ENCODE peak calls at places on chromosomes 13 and 19, in five cellular contexts. I is ovary, E is A549, N is HCT116, D is adrenal gland. U is an unnamed sample. For H3K4me1, the result is how much of the 10 kb centered on the place peaks cover.

GRCh38 chr19:56132316-56132822 is 8.7 kb upstream of the ZNF444 start:
- DNase-seq in I (no peak), E (no peak), N (no peak), D (no peak), U (no peak)

GRCh38 chr19:32351807-32352630 is 6.6 kb downstream of the ZNF507 start:
- DNase-seq in I (no peak), E (no peak), N (no peak), D (no peak), U (no peak)

GRCh38 chr13:22665531-22665930 is 515.2 kb upstream of the SGCG start:
- DNase-seq in I (no peak), E (no peak), N (no peak), D (no peak), U (no peak)

GRCh38 chr19:2170219-2170618 is 6.5 kb downstream of the DOT1L start:
- DNase-seq in I (no peak), E (no peak), N (no peak), D (no peak), U (no peak)

GRCh38 chr19:14091885-14092462 is 1.4 kb upstream of the SAMD1 start:
- DNase-seq in I (no peak), E (no peak), N (no peak), D (no peak), U (no peak)

GRCh38 chr13:107864543-107865460 is 350.5 kb downstream of the LIG4 start:
- DNase-seq in I (no peak), E (no peak), N (no peak), D (no peak), U (no peak)

GRCh38 chr19:3183721-3184641 is 1.7 kb upstream of the NCLN start:
- DNase-seq in I (no peak), E (no peak), N (no peak), D (peak), U (no peak)

GRCh38 chr19:34298891-34299510 is 44.6 kb downstream of the GARRE1 start:
- DNase-seq in I (no peak), E (no peak), N (no peak), D (no peak), U (peak)

GRCh38 chr19:35327642-35328041 is 1.3 kb upstream of the CD22 start:
- DNase-seq in I (no peak), E (peak), N (no peak), D (no peak), U (no peak)
- H3K4me1 ChIP-seq in I (under half), E (under half), N (under half), D (under half), U (under half)

GRCh38 chr13:51585234-51585672 is 991 bp downstream of the WDFY2 start:
- DNase-seq in I (no peak), E (no peak), N (no peak), D (peak), U (no peak)

GRCh38 chr13:51583469-51583874 is 790 bp upstream of the WDFY2 start:
- DNase-seq in I (peak), E (no peak), N (no peak), D (no peak), U (no peak)

GRCh38 chr13:51584731-51585191 is 499 bp downstream of the WDFY2 start:
- DNase-seq in I (peak), E (peak), N (peak), D (peak), U (peak)

GRCh38 chr13:51585696-51586095 is 1.4 kb downstream of the WDFY2 start:
- DNase-seq in I (no peak), E (no peak), N (no peak), D (no peak), U (no peak)

GRCh38 chr13:51583875-51584730 is at the start of gene WDFY2:
- DNase-seq in I (peak), E (peak), N (peak), D (peak), U (peak)
- TF ChIP-seq POLR2A in I (peak), E (peak), N (peak), D (peak), U (peak)

DNA sequence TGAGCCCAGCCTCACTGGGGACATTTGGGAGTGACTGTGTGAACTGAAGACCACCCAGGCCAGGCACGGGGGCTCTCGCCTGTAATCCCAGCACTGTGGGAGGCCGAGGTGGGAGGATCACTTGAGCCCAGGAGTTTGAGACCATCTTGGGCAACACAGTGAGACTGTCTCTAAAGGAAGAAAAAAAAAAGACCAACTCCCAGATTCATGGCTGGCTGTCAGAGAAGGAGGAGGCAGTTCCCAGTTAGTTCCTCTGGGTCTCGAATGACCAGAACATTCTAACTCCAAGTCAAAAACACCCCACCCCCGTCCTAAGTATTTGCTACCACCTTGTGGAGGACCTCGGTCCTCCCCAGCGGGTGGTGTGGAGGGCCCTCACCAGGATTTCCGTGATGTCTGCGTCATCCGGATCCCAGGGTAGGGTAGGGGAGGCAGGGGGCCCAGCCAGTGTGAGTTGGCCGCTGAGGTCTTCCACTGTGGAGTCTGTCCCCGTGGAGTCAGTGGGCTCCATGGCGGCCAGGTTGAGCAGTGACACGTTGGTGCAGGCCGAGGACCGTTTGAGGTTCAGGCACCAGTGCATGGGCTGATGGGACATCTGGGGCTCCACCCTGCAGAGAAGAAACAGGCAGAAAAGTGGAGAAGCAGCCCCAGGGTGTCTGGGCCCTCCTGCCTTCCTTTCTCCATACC is 1.3 kb downstream of the TSKS start:
- DNase-seq in I (peak), E (no peak), N (no peak), D (no peak), U (no peak)
- TF ChIP-seq CTCF in I (no peak), E (no peak), N (peak), D (no peak), U (no peak)

DNA sequence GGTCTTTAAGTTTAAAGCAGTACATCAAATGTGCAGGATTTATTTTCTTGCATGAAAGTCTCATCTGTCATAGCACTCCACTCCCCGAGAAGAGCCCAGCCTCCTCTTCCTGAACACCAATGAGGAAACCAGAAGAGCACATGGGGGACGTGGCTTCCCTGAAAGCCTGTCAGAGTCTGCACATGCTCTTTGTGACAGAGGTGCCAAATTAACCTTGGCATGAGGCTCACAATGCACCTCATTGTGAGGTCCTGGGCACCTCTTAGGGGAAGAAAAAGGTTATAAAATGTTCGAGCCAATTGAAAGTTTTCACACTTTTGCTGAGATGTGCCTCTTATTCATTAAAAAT is 141.3 kb upstream of the RFC3 start:
- DNase-seq in I (peak), E (peak), N (no peak), D (peak), U (peak)
- H3K4me1 ChIP-seq in I (under half), E (under half), N (under half), D (under half), U (under half)

GRCh38 chr19:38649305-38650179 is 2.1 kb downstream of the ACTN4 start:
- DNase-seq in I (no peak), E (peak), N (no peak), D (peak), U (peak)
- TF ChIP-seq POLR2A in I (no peak), E (no peak), N (no peak), D (peak), U (peak)

U was measured in prostate gland.